ENCODE peak calls at places on chromosomes 11 and 22, in four cellular contexts. S is fibroblast of lung, B is pancreas, P is ascending aorta. Y is an unnamed sample.

GRCh38 chr11:33722579-33723234 is 13.5 kb downstream of the CD59 start:
- DNase-seq in P (no peak), S (peak; percentile 67), B (no peak), Y (no peak)

GRCh38 chr22:17990167-17990566 is 34.2 kb downstream of the MICAL3 start:
- DNase-seq in P (no peak), S (no peak), B (no peak), Y (no peak)

GRCh38 chr22:37283393-37283937 is 1.2 kb downstream of the CYTH4 start:
- DNase-seq in S (no peak), P (no peak), B (no peak), Y (peak; percentile 66)

GRCh38 chr11:130102457-130103249 is 33.0 kb downstream of the APLP2 start:
- DNase-seq in B (no peak), S (no peak), P (no peak), Y (no peak)

GRCh38 chr11:133339495-133340140 is 192.7 kb downstream of the OPCML start:
- DNase-seq in S (no peak), B (no peak), P (no peak), Y (no peak)

GRCh38 chr22:46666577-46667244 is 46.5 kb downstream of the GRAMD4 start:
- DNase-seq in P (no peak), B (no peak), S (no peak), Y (no peak)

GRCh38 chr11:95524328-95525036 is 265.1 kb downstream of the FAM76B start:
- DNase-seq in S (no peak), P (no peak), B (no peak), Y (no peak)

GRCh38 chr22:45717787-45718186 is 46.2 kb downstream of the ATXN10 start:
- DNase-seq in S (peak; percentile 52), B (no peak), P (no peak), Y (no peak)

GRCh38 chr22:21865041-21865440 is 2.4 kb downstream of the MAPK1 start:
- DNase-seq in P (peak; percentile 87), S (peak; percentile 86), B (no peak), Y (no peak)

GRCh38 chr11:131290111-131290510 is 80.3 kb upstream of the NTM start:
- DNase-seq in P (no peak), B (no peak), S (no peak), Y (no peak)

GRCh38 chr22:19903031-19903430 is 38.5 kb upstream of the COMT start:
- DNase-seq in B (no peak), P (no peak), S (no peak), Y (no peak)

GRCh38 chr11:75298191-75298590 is 53.3 kb downstream of the ARRB1 start:
- DNase-seq in P (no peak), B (no peak), S (no peak), Y (no peak)

GRCh38 chr11:100356035-100356434 is 331.1 kb upstream of the ARHGAP42 start:
- DNase-seq in B (no peak), P (no peak), S (no peak), Y (no peak)

GRCh38 chr11:76307416-76307815 is 73.5 kb downstream of the THAP12 start:
- DNase-seq in S (no peak), B (no peak), P (no peak), Y (no peak)

GRCh38 chr22:35312198-35313059 is 12.7 kb downstream of the TOM1 start:
- DNase-seq in P (peak; percentile 61), S (peak; percentile 46), B (no peak), Y (no peak)

GRCh38 chr22:29157759-29158535 is 47.7 kb upstream of the EMID1 start:
- DNase-seq in P (peak; percentile 49), S (no peak), B (peak; percentile 20), Y (no peak)

GRCh38 chr11:111372538-111372937 is 6.5 kb downstream of the POU2AF1 start:
- DNase-seq in S (no peak), B (no peak), P (no peak), Y (no peak)

GRCh38 chr11:61079416-61080150 is 22.7 kb upstream of the CD5 start:
- DNase-seq in P (no peak), B (no peak), S (no peak), Y (peak; percentile 54)

GRCh38 chr11:2883717-2884423 is 1.7 kb downstream of the CDKN1C start:
- DNase-seq in S (peak; percentile 47), B (peak; percentile 62), P (no peak), Y (no peak)

GRCh38 chr11:130646881-130647280 is 198.4 kb downstream of the ADAMTS15 start:
- DNase-seq in S (no peak), B (no peak), P (peak; percentile 50), Y (no peak)

GRCh38 chr11:26194871-26195270 is 137.1 kb upstream of the ANO3 start:
- DNase-seq in S (no peak), P (no peak), B (no peak), Y (no peak)

GRCh38 chr11:22920939-22921565 is 60.8 kb upstream of the CCDC179 start:
- DNase-seq in P (peak; percentile 63), S (peak; percentile 68), B (no peak), Y (no peak)

GRCh38 chr11:10371926-10372641 is 67.2 kb downstream of the ADM start:
- DNase-seq in S (peak; percentile 11), B (no peak), P (no peak), Y (no peak)
- H3K4me1 ChIP-seq in S (peaks cover 23% of the 10 kb centered on the region), B (peaks cover under 1% of the 10 kb centered on the region), P (peaks cover 4% of the 10 kb centered on the region), Y (no peaks in the 10 kb centered on the region)

GRCh38 chr11:8242480-8243280 is 21.0 kb downstream of the LMO1 start:
- DNase-seq in P (no peak), S (no peak), B (no peak), Y (no peak)

GRCh38 chr11:8242113-8242475 is 21.6 kb downstream of the LMO1 start:
- DNase-seq in B (no peak), P (no peak), S (no peak), Y (no peak)

GRCh38 chr11:8241373-8242112 is 22.1 kb downstream of the LMO1 start:
- DNase-seq in B (no peak), S (no peak), P (no peak), Y (no peak)

GRCh38 chr11:8239536-8240228 is 24.0 kb downstream of the LMO1 start:
- DNase-seq in P (no peak), S (no peak), B (no peak), Y (no peak)

GRCh38 chr11:8243458-8243857 is 20.2 kb downstream of the LMO1 start:
- DNase-seq in B (no peak), S (no peak), P (no peak), Y (no peak)
- H3K27me3 ChIP-seq in B (no peaks in the 10 kb centered on the region), S (peaks cover 5% of the 10 kb centered on the region), P (no peaks in the 10 kb centered on the region), Y (no peaks in the 10 kb centered on the region)

GRCh38 chr11:30423886-30424285 is 101.0 kb downstream of the ARL14EP start:
- DNase-seq in P (no peak), S (no peak), B (no peak), Y (no peak)
- H3K27ac ChIP-seq in P (no peak overlapping the region), S (no peak overlapping the region), B (no peak overlapping the region), Y (no peak overlapping the region)

GRCh38 chr22:50530280-50530856 is 556 bp upstream of the TYMP start:
- DNase-seq in S (peak; percentile 83), P (peak; percentile 88), B (peak; percentile 84), Y (no peak)
- H3K4me1 ChIP-seq in S (peaks cover 14% of the 10 kb centered on the region), P (peaks cover 30% of the 10 kb centered on the region), B (peaks cover 15% of the 10 kb centered on the region), Y (peaks cover 21% of the 10 kb centered on the region)

DNA sequence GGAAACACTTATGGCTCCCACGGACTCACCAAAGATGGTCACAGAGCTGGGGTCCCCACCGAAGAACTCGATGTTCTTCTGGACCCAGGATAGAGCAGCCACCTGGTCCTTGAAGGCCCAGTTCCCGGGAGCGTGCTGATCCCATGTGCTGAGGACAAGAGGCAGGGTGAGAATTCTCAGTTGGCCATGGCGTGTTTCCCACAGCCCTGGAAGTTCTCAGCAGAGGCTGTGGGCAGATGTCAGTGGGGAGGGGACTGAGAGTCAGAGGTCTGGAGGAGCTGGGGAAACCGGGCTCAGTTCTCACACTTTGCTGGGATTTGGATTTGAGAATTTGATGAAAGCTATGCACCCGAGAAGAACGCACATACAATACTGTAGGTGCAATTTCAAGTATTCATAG is 193.3 kb downstream of the BCR start:
- DNase-seq in B (no peak), P (no peak), S (no peak), Y (no peak)
- H3K27me3 ChIP-seq in B (no peaks in the 10 kb centered on the region), P (no peaks in the 10 kb centered on the region), S (no peaks in the 10 kb centered on the region), Y (no peaks in the 10 kb centered on the region)

GRCh38 chr11:114060402-114061052 is 1.0 kb downstream of the ZBTB16 start:
- DNase-seq in B (peak; percentile 81), P (no peak), S (no peak), Y (peak; percentile 51)

GRCh38 chr11:114059984-114060401 is 482 bp downstream of the ZBTB16 start:
- DNase-seq in B (peak; percentile 70), P (no peak), S (peak; percentile 53), Y (peak; percentile 39)

GRCh38 chr11:114062272-114062671 is 2.8 kb downstream of the ZBTB16 start:
- DNase-seq in S (no peak), P (no peak), B (no peak), Y (no peak)

GRCh38 chr11:114059278-114059983 is at the start of gene ZBTB16:
- DNase-seq in P (peak; percentile 94), S (peak; percentile 95), B (peak; percentile 94), Y (peak; percentile 68)

DNA sequence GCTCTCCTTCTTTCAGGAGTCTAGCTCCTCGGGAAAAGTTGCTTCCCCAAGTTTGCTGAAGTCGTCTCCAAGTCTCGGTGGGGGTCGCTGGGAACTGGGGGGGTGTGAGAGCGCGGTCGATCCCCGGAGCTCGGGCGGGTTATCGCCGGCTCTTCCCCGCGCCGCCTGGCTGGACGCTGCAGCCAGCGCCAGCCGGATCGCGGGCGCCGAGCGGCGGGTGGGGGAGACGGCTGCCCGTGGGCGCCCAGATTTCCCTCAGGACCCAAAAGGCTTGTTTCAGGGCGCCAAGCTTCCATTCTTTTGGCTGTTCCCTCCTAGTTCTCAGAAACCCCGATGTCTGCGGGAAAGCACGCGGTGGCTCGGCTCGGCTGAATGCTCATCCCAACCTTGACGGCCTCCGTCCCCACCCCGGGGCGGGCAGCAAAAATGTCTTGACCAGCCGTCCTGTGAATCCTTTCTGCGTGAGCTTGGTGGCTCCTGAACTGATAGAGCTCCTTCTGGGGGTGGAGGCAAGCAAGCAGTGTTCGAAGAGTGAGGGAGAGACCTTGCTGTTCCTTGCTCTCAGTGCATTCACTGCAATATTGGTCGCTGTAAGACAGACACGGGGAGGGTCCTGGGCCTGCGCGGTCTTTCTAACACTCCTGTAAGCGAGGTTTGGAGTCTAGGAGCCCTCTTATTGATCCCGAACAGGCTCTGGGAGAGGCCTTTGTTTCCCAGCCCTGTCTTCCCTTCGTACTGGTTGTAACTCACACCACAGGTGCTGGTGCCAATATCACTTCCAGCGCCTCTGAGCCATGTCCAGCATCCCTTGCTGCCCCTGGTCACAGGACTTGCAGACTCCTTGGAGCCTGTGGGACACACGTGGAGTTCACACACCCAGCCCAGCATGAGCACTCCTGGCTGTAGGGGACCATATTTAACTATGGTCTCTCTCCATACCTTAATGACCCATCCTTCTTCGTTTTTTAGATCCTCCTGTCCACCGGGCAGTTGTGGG is 1.8 kb downstream of the ZBTB16 start:
- DNase-seq in P (no peak), S (peak; percentile 68), B (peak; percentile 77), Y (no peak)
- H3K27ac ChIP-seq in P (peak overlapping the region; percentile 98), S (no peak overlapping the region), B (peak overlapping the region; percentile 92), Y (peak overlapping the region; percentile 43)